ENCODE peak calls at places on chromosomes 4 and X, in six cellular contexts. B, H, K, P, A and Z are unnamed samples.
A peak's percentile ranks its signal among the peaks of the same experiment; 100 is the strongest.

GRCh38 chr4:164748375-164748774 is 5.6 kb upstream of the SMIM31 start:
- DNase-seq in B (no peak), H (peak; percentile 5), K (peak; percentile 10), P (peak; percentile 19), A (no peak), Z (no peak)

GRCh38 chr4:159946983-159947645 is 844.2 kb downstream of the RAPGEF2 start:
- DNase-seq in B (peak; percentile 45), H (peak; percentile 60), K (peak; percentile 36), P (peak; percentile 45), A (no peak), Z (peak; percentile 23)

GRCh38 chrX:121245763-121246162 is 198.4 kb downstream of the GLUD2 start:
- DNase-seq in B (no peak), H (no peak), K (no peak), P (no peak), A (no peak), Z (no peak)

GRCh38 chr4:68375667-68376559 is 26.0 kb upstream of the YTHDC1 start:
- DNase-seq in B (peak; percentile 47), H (peak; percentile 64), K (peak; percentile 47), P (peak; percentile 64), A (peak; percentile 29), Z (peak; percentile 2)

GRCh38 chr4:113997206-113997605 is 17.8 kb upstream of the ARSJ start:
- DNase-seq in B (no peak), H (no peak), K (no peak), P (peak; percentile 48), A (no peak), Z (no peak)

GRCh38 chr4:184324939-184325477 is 107.3 kb upstream of the ENPP6 start:
- DNase-seq in B (no peak), H (no peak), K (no peak), P (no peak), A (no peak), Z (no peak)

GRCh38 chr4:177091515-177091914 is 218.2 kb upstream of the NEIL3 start:
- DNase-seq in B (no peak), H (no peak), K (no peak), P (no peak), A (no peak), Z (no peak)

GRCh38 chr4:10461091-10461849 is 4.0 kb upstream of the ZNF518B start:
- DNase-seq in B (no peak), H (peak; percentile 31), K (peak; percentile 17), P (peak; percentile 57), A (peak; percentile 68), Z (no peak)

GRCh38 chr4:76535603-76536380 is 100.8 kb downstream of the SHROOM3 start:
- DNase-seq in B (no peak), H (no peak), K (no peak), P (peak; percentile 43), A (no peak), Z (peak; percentile 24)

GRCh38 chrX:122094611-122095010 is 1047.2 kb downstream of the GLUD2 start:
- DNase-seq in B (no peak), H (no peak), K (no peak), P (no peak), A (no peak), Z (no peak)

GRCh38 chr4:109945056-109945455 is 32.4 kb downstream of the EGF start:
- DNase-seq in B (no peak), H (no peak), K (no peak), P (no peak), A (no peak), Z (no peak)

GRCh38 chr4:71110499-71110898 is 117.0 kb downstream of the DCK start:
- DNase-seq in B (no peak), H (no peak), K (no peak), P (no peak), A (no peak), Z (peak; percentile 59)

GRCh38 chrX:133415276-133416105 is at the start of gene GPC4:
- DNase-seq in B (no peak), H (peak; percentile 53), K (peak; percentile 14), P (no peak), A (no peak), Z (no peak)

GRCh38 chr4:136319789-136320470 is 1212.4 kb downstream of the PCDH18 start:
- DNase-seq in B (no peak), H (no peak), K (no peak), P (peak; percentile 49), A (no peak), Z (no peak)

GRCh38 chr4:164439037-164439436 is 314.9 kb upstream of the SMIM31 start:
- DNase-seq in B (no peak), H (no peak), K (no peak), P (no peak), A (no peak), Z (no peak)

GRCh38 chrX:41452565-41452964 is 5.4 kb downstream of the NYX start:
- DNase-seq in B (no peak), H (no peak), K (no peak), P (peak; percentile 21), A (no peak), Z (no peak)

GRCh38 chr4:88058295-88058694 is 50.9 kb downstream of the PKD2 start:
- DNase-seq in B (no peak), H (no peak), K (no peak), P (no peak), A (no peak), Z (no peak)

GRCh38 chr4:86565641-86566040 is 28.5 kb upstream of the PTPN13 start:
- DNase-seq in B (no peak), H (no peak), K (no peak), P (no peak), A (no peak), Z (no peak)

GRCh38 chr4:151934766-151935165 is 174.0 kb upstream of the GATB start:
- DNase-seq in B (no peak), H (no peak), K (no peak), P (no peak), A (no peak), Z (no peak)

GRCh38 chr4:10098770-10099139 is 17.8 kb downstream of the WDR1 start:
- DNase-seq in B (no peak), H (no peak), K (no peak), P (peak; percentile 80), A (no peak), Z (no peak)

GRCh38 chr4:3442959-3443749 is 1.4 kb downstream of the HGFAC start:
- DNase-seq in B (no peak), H (peak; percentile 15), K (no peak), P (no peak), A (peak; percentile 53), Z (no peak)